ENCODE peak calls at places on chromosomes 7 and 10, in nine cellular contexts. Z, M, T, A, E, S, Q, P and W are unnamed samples.

GRCh38 chr7:11331128-11332102 is 357.7 kb downstream of the PHF14 start:
- DNase-seq in Z (no peak), M (no peak), T (no peak), A (no peak), E (peak; percentile 40), S (no peak), Q (no peak), P (no peak), W (no peak)

GRCh38 chr10:114825513-114826253 is 4.1 kb downstream of the FHIP2A start:
- DNase-seq in Z (no peak), M (peak; percentile 85), T (peak; percentile 94), A (no peak), E (peak; percentile 19), S (no peak), Q (no peak), P (no peak), W (peak; percentile 64)

GRCh38 chr10:74801447-74801846 is 25.0 kb upstream of the KAT6B start:
- DNase-seq in Z (no peak), M (no peak), T (no peak), A (no peak), E (no peak), S (no peak), Q (no peak), P (no peak), W (no peak)

GRCh38 chr10:110717830-110718595 is 73.9 kb downstream of the RBM20 start:
- DNase-seq in Z (no peak), M (no peak), T (no peak), A (no peak), E (no peak), S (no peak), Q (peak; percentile 53), P (no peak), W (no peak)

GRCh38 chr7:150909192-150909591 is 56.9 kb downstream of the AOC1 start:
- DNase-seq in Z (no peak), M (no peak), T (no peak), A (no peak), E (no peak), S (peak; percentile 22), Q (no peak), P (no peak), W (no peak)

GRCh38 chr7:87339373-87339897 is 6.0 kb upstream of the CROT start:
- DNase-seq in Z (no peak), M (no peak), T (peak; percentile 7), A (no peak), E (no peak), S (no peak), Q (no peak), P (no peak), W (no peak)

GRCh38 chr10:45550903-45551302 is 121.7 kb downstream of the ZFAND4 start:
- DNase-seq in Z (no peak), M (no peak), T (no peak), A (no peak), E (peak; percentile 24), S (no peak), Q (no peak), P (no peak), W (no peak)

GRCh38 chr10:45433716-45434469 is 59.9 kb downstream of the ALOX5 start:
- DNase-seq in Z (no peak), M (no peak), T (no peak), A (no peak), E (no peak), S (no peak), Q (no peak), P (no peak), W (no peak)

GRCh38 chr7:115033917-115034459 is 112.1 kb downstream of the MDFIC start:
- DNase-seq in Z (no peak), M (no peak), T (no peak), A (no peak), E (no peak), S (no peak), Q (no peak), P (no peak), W (no peak)

GRCh38 chr7:115037128-115037802 is 115.4 kb downstream of the MDFIC start:
- DNase-seq in Z (no peak), M (no peak), T (no peak), A (no peak), E (no peak), S (no peak), Q (no peak), P (no peak), W (no peak)

GRCh38 chr7:115032986-115033385 is 111.1 kb downstream of the MDFIC start:
- DNase-seq in Z (no peak), M (no peak), T (no peak), A (no peak), E (no peak), S (no peak), Q (no peak), P (no peak), W (no peak)

GRCh38 chr7:115038158-115038557 is 116.3 kb downstream of the MDFIC start:
- DNase-seq in Z (no peak), M (no peak), T (no peak), A (no peak), E (peak; percentile 57), S (no peak), Q (no peak), P (no peak), W (no peak)

DNA sequence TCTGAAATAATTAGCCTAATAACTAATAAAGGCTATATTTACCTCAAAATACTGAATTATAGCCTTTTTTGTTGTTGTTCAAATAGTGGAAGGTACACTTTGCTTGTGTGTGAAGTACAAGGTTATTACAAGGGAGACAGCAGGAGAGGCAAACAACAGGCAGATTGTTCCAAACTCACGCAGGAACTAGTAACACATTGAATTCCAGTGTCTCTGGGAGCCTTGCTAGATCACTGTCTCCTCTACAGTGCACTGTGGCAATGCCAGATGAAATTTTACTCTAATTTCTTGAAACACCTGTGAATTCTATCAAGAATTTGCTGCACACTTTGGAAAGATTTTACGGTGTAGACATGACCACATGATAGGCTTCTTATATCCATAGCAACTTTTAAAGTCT is 112.6 kb downstream of the MDFIC start:
- DNase-seq in Z (no peak), M (no peak), T (no peak), A (no peak), E (no peak), S (no peak), Q (no peak), P (no peak), W (no peak)
- H3K4me3 ChIP-seq in Z (no peak overlapping the region), M (no peak overlapping the region), T (no peak overlapping the region), A (no peak overlapping the region), E (no peak overlapping the region), S (no peak overlapping the region), Q (no peak overlapping the region), P (no peak overlapping the region), W (no peak overlapping the region)

DNA sequence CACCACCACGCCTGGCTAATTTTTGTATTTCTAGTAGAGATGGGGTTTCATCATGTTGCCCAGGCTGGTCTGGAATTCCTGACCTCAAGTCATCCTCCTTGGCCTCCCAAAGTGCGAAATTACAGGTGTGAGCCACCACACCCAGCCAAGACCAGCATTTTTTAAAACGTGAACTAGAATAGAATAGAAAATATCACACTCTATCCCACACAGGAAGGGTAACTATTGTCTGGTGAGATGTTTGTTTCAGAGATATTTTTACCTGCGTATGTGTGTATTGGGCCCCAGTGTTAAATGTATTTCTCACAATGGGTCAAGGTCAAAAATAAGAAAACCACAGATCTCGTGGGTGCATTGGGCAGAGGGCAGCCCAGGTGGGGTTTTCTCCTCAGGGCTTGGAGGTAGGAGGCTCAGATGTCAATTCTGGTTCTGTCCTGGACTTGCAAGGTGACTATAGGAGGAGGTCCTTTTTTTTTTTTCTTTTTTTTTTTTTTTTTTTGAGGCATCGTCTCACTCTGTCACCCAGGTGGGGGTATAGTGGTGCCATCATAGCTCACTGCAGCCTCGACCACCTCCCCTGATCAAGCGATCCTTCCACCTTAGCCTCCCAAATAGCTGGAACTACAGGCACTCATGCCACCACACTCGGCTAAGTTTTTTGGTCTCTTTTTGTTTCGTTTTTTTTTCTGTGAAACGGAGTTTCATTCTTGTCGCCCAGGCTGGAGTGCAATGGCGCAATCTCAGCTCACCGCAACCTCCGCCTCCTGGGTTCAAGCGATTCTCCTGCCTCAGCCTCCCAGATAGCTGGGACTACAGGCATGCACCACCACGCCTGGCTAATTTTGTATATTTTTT is 19.0 kb downstream of the SH2B2 start:
- DNase-seq in Z (no peak), M (no peak), T (no peak), A (no peak), E (no peak), S (no peak), Q (no peak), P (no peak), W (no peak)
- H3K4me3 ChIP-seq in Z (no peak overlapping the region), M (no peak overlapping the region), T (no peak overlapping the region), A (no peak overlapping the region), E (no peak overlapping the region), S (no peak overlapping the region), Q (no peak overlapping the region), P (no peak overlapping the region), W (no peak overlapping the region)

DNA sequence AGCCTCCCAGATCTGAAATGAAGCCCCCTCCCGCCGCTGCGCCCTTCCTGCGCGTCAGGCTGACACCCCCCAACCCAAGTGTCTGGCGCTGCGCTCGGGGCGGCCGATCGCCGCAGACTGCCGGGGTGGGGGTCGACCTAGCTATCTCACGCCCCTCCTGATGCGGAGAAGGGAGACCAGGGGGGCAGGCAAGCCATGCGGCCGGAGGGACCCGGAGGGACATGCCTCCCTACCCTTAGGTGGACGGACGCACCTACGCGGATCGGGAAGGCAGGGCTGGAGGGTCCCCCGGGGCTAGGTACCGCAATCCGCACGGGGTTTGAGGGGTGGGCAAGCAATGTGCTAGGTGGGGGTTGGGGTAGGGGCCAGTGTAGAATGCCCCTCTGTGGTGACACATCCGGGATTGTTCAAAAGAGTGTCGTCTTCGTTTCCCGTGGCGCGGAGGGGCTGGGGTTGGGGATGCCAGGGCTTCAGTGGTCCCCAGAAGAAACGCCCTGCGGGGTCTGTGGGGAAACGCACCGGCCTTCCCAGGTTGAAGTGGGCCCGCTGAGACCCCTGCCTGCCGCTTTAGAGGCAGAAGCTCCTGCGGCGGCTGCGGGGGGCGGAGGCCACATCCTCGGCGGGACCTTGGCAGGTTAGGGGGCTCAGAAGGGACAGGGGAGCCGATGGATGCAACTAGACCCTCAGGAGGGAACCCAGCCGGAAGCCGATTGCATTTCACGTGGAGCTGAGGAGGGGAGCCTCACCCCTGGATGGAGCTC is 913 bp downstream of the ADCYAP1R1 start:
- DNase-seq in Z (peak; percentile 45), M (no peak), T (no peak), A (no peak), E (no peak), S (no peak), Q (no peak), P (no peak), W (no peak)
- H3K4me3 ChIP-seq in Z (peak overlapping the region; percentile 60), M (no peak overlapping the region), T (no peak overlapping the region), A (no peak overlapping the region), E (no peak overlapping the region), S (no peak overlapping the region), Q (peak overlapping the region; percentile 40), P (no peak overlapping the region), W (no peak overlapping the region)

DNA sequence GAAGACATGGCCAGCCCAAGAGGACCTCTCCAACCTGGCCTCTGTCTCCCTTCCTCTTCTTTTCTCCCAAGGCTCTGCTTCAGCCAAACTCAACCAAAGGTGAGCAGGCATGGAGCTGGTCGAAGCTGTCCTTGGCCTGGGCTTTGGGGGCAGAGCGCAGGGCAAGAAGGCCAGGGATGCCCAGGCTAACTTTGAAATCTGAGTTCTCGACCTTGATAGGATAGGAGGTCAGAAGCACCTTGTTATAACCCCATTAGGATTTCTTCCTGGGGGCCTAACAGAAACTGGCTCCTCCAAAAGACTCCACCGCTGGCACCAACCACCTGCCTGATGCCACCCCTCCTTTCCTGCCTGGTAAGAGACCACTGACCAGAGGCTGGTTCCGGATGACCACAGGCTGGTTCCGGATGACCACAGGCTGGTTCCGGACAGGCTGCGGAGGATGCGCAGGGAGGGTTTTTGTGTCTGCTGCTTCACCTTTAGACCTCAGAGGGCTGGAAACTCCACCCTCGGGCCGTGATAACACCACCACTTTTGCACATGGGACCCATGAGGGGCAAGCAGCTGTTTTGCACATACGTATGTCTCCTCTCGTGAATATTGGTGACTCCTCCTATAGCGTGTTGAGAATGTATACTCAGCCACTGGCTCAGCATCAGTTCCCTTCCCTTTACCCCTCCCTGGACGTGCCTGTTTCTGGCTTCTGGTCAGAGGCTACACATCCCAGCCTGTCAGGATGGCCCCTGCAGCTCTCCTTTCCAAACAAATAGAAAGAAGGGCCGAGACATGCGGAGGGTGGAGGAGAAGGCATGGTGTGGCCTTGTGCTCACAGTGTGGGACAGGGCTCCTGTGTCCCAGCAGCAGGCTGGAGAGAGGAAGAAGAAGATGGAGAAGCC is 140.1 kb downstream of the DNAJB6 start:
- DNase-seq in Z (no peak), M (no peak), T (no peak), A (no peak), E (no peak), S (no peak), Q (no peak), P (no peak), W (no peak)
- H3K4me3 ChIP-seq in Z (no peak overlapping the region), M (no peak overlapping the region), T (no peak overlapping the region), A (no peak overlapping the region), E (no peak overlapping the region), S (no peak overlapping the region), Q (no peak overlapping the region), P (no peak overlapping the region), W (no peak overlapping the region)